ENCODE peak calls at places on chromosomes 11 and 22, in five cellular contexts. E is SK-N-SH, F is hepatocyte, B is HCT116, P is GM23248. I is an unnamed sample.

GRCh38 chr11:132718711-132719641 is 813.3 kb downstream of the OPCML start:
- DNase-seq in E (no peak), F (no peak), B (no peak), P (peak; percentile 27), I (no peak)

GRCh38 chr11:125918140-125918840 is 14.0 kb downstream of the DDX25 start:
- DNase-seq in E (peak; percentile 62), F (no peak), B (no peak), P (peak; percentile 20), I (no peak)

GRCh38 chr11:110428956-110429613 is 663 bp upstream of the FDX1 start:
- DNase-seq in E (no peak), F (no peak), B (no peak), P (no peak), I (no peak)

GRCh38 chr11:44133335-44133946 is 38.0 kb downstream of the EXT2 start:
- DNase-seq in E (peak; percentile 43), F (peak; percentile 56), B (no peak), P (peak; percentile 66), I (peak; percentile 61)

GRCh38 chr11:88552377-88553029 is 215.0 kb upstream of the CTSC start:
- DNase-seq in E (peak; percentile 23), F (peak; percentile 71), B (peak; percentile 48), P (peak; percentile 73), I (peak; percentile 73)

GRCh38 chr11:127003260-127003981 is 2.9 kb upstream of the KIRREL3 start:
- DNase-seq in E (peak; percentile 91), F (peak; percentile 67), B (no peak), P (peak; percentile 81), I (peak; percentile 94)

GRCh38 chr22:50007057-50007511 is 5.5 kb downstream of the IL17REL start:
- DNase-seq in E (no peak), F (peak; percentile 26), B (no peak), P (no peak), I (no peak)

GRCh38 chr11:70788247-70789022 is 390.1 kb downstream of the CTTN start:
- DNase-seq in E (no peak), F (no peak), B (peak; percentile 68), P (peak; percentile 87), I (no peak)

GRCh38 chr11:19849947-19850593 is 137.4 kb downstream of the NAV2 start:
- DNase-seq in E (no peak), F (no peak), B (no peak), P (peak; percentile 35), I (no peak)

GRCh38 chr22:28018461-28018927 is 99.4 kb upstream of the PITPNB start:
- DNase-seq in E (no peak), F (no peak), B (no peak), P (no peak), I (no peak)

GRCh38 chr11:117980280-117980679 is 5.9 kb upstream of the IL10RA start:
- DNase-seq in E (no peak), F (no peak), B (no peak), P (no peak), I (no peak)

GRCh38 chr11:95780544-95780943 is 9.0 kb downstream of the FAM76B start:
- DNase-seq in E (no peak), F (no peak), B (no peak), P (no peak), I (no peak)

GRCh38 chr22:24571266-24571665 is 15.5 kb downstream of the SNRPD3 start:
- DNase-seq in E (no peak), F (no peak), B (no peak), P (no peak), I (no peak)

GRCh38 chr11:35609656-35610055 is 8.6 kb upstream of the FJX1 start:
- DNase-seq in E (no peak), F (no peak), B (no peak), P (no peak), I (no peak)

GRCh38 chr11:46295996-46296519 is 18.6 kb downstream of the CREB3L1 start:
- DNase-seq in E (no peak), F (no peak), B (no peak), P (peak; percentile 46), I (no peak)

GRCh38 chr11:83125577-83125976 is 31.4 kb upstream of the PCF11 start:
- DNase-seq in E (no peak), F (no peak), B (no peak), P (no peak), I (no peak)

GRCh38 chr11:66274219-66274618 is 3.8 kb upstream of the CNIH2 start:
- DNase-seq in E (no peak), F (no peak), B (no peak), P (no peak), I (no peak)

GRCh38 chr11:24216488-24216887 is 280.4 kb upstream of the LUZP2 start:
- DNase-seq in E (no peak), F (no peak), B (no peak), P (no peak), I (no peak)

GRCh38 chr22:17239156-17239701 is 20.0 kb upstream of the ADA2 start:
- DNase-seq in E (no peak), F (no peak), B (no peak), P (no peak), I (no peak)

GRCh38 chr11:61139391-61139790 is 21.8 kb downstream of the VPS37C start:
- DNase-seq in E (no peak), F (no peak), B (no peak), P (no peak), I (no peak)

GRCh38 chr11:28822596-28822995 is 714.4 kb downstream of the METTL15 start:
- DNase-seq in E (no peak), F (no peak), B (no peak), P (no peak), I (no peak)

GRCh38 chr11:3104051-3104714 is 47.0 kb upstream of the CARS1 start:
- DNase-seq in E (peak; percentile 34), F (no peak), B (no peak), P (no peak), I (no peak)

GRCh38 chr11:130606781-130607511 is 158.5 kb downstream of the ADAMTS15 start:
- DNase-seq in E (peak; percentile 31), F (peak; percentile 48), B (no peak), P (peak; percentile 47), I (no peak)

GRCh38 chr11:2926611-2927492 is 2.4 kb downstream of the PHLDA2 start:
- DNase-seq in E (no peak), F (no peak), B (no peak), P (no peak), I (no peak)

GRCh38 chr11:16358726-16359125 is 2.4 kb upstream of the SOX6 start:
- DNase-seq in E (no peak), F (no peak), B (no peak), P (no peak), I (no peak)

GRCh38 chr22:48712558-48712957 is 1115.1 kb downstream of the BRD1 start:
- DNase-seq in E (no peak), F (no peak), B (no peak), P (no peak), I (no peak)

GRCh38 chr11:3088806-3089205 is 31.6 kb upstream of the CARS1 start:
- DNase-seq in E (no peak), F (no peak), B (no peak), P (no peak), I (no peak)

GRCh38 chr11:74570266-74571061 is 21.9 kb upstream of the POLD3 start:
- DNase-seq in E (peak; percentile 70), F (peak; percentile 72), B (peak; percentile 48), P (peak; percentile 73), I (peak; percentile 70)

GRCh38 chr22:46661221-46661851 is 41.1 kb downstream of the GRAMD4 start:
- DNase-seq in E (peak; percentile 77), F (no peak), B (peak; percentile 62), P (peak; percentile 32), I (no peak)

GRCh38 chr22:32607086-32607485 is 132.5 kb downstream of the FBXO7 start:
- DNase-seq in E (no peak), F (no peak), B (no peak), P (no peak), I (no peak)

GRCh38 chr11:61102667-61103491 is 590 bp downstream of the CD5 start:
- DNase-seq in E (no peak), F (no peak), B (no peak), P (no peak), I (no peak)

GRCh38 chr11:41954034-41954433 is 494.6 kb upstream of the LRRC4C start:
- DNase-seq in E (no peak), F (no peak), B (no peak), P (peak; percentile 0), I (no peak)

DNA sequence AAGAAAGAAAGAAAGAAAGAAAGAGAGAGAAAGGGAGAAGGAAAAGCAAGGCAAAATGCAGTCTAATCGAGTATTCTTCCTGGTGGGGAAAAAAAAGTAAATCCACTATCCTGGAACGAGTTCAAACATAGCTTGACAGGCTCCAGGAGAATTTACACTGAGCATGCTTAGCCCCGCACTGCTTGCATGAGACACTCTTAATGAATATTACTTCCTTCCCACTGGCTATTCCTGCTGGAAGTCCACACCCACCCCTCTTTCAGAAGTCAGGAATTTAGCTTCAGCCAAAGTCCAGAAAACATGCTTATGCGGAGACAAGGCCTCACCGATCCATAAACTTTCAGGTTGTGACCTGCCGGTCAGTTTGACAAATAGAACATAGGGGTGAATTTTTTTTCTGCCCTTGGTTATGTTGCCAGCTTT is 251.8 kb upstream of the BLID start:
- DNase-seq in E (no peak), F (peak; percentile 83), B (no peak), P (peak; percentile 84), I (peak; percentile 8)
- TF ChIP-seq EZH2phosphoT487 in E (no peak), F (no peak), B (no peak), P (no peak), I (no peak)

DNA sequence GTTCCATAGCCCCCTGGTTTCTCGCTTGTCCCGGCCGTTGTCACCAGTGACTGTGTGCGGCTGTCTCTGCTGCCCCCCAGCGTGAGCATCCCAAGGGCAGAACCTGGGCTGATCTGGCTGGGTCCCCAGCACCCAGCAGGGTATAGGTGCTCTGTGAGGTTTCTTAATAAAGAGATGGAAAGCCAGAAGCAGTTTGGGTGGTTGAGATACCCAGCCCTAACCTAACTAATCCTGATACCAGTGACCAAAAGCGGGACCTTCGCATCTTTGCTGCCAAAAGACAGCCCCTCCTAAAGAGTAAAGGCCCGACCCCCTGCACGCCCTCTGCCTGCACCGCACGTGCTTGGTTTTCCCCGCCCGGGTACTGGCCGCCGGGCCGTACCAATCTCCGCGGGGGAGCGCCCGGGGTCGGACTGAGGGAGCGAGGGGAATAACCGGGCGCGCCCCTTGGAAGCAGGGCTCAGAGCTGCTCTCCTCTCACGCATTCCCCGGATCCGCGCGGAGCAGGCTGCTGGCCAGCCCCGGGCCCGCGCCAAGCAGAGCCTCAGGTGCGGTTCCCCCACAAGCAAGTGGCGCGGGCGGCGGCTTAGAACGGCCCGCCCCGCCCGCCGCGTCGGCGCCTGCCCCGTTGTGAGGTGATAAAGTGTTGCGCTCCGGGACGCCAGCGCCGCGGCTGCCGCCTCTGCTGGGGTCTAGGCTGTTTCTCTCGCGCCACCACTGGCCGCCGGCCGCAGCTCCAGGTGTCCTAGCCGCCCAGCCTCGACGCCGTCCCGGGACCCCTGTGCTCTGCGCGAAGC is at the start of gene DGAT2:
- DNase-seq in E (peak; percentile 93), F (peak; percentile 92), B (peak; percentile 47), P (peak; percentile 90), I (peak; percentile 88)
- H3K27me3 ChIP-seq in E (peaks cover 8% of the 10 kb centered on the region), F (no peaks in the 10 kb centered on the region), B (peaks cover 6% of the 10 kb centered on the region), P (no peaks in the 10 kb centered on the region), I (peaks cover 44% of the 10 kb centered on the region)

GRCh38 chr11:101453682-101454081 is 130.1 kb downstream of the TRPC6 start:
- DNase-seq in E (no peak), F (no peak), B (no peak), P (peak; percentile 67), I (no peak)
- TF ChIP-seq EZH2phosphoT487 in E (no peak), F (no peak), B (no peak), P (no peak), I (no peak)

DNA sequence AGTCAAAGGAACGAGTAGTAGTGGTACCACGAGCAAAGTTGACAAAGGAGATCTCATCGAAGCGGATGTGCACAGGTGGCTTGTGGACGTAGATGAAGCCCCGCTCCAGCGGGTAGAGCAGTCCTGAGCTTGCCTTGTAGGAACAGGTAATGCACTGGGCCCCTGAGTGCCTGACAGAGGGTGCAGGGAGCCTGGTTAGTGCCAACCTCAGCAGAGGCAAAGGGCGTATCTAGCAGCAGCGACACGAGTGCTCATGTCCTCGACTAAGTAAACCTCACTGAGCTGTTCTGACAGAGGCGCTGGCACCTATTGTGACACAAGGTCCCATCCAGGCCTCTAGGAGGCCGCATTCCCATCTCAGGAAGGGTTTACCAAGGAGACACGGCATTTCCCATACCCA is 4.0 kb downstream of the SSRP1 start:
- DNase-seq in E (no peak), F (no peak), B (no peak), P (no peak), I (no peak)
- H3K27me3 ChIP-seq in E (no peaks in the 10 kb centered on the region), F (no peaks in the 10 kb centered on the region), B (no peaks in the 10 kb centered on the region), P (no peaks in the 10 kb centered on the region), I (no peaks in the 10 kb centered on the region)

I was measured in neural progenitor cell.